ENCODE peak calls at places on chromosomes 3 and 15, in eight cellular contexts. V, D, F, P, N, M, H and K are unnamed samples.

GRCh38 chr3:148925841-148926240 is 60.7 kb downstream of the CPA3 start:
- DNase-seq in F (no peak), H (no peak), N (no peak), V (no peak), D (no peak), M (no peak), P (no peak), K (no peak)

GRCh38 chr15:40685376-40685775 is 9.6 kb upstream of the RAD51 start:
- DNase-seq in P (no peak), D (no peak), M (no peak), F (no peak), H (no peak), N (no peak), V (no peak), K (no peak)

GRCh38 chr3:184428561-184429175 is 48.8 kb downstream of the CHRD start:
- DNase-seq in N (no peak), D (peak), V (no peak), M (no peak), H (no peak), P (no peak), F (no peak), K (no peak)

GRCh38 chr3:172690936-172691335 is 19.9 kb downstream of the NCEH1 start:
- DNase-seq in P (no peak), N (no peak), F (no peak), M (no peak), D (no peak), H (no peak), V (no peak), K (no peak)

GRCh38 chr3:73449774-73450173 is 175.0 kb downstream of the PDZRN3 start:
- DNase-seq in M (no peak), N (no peak), V (no peak), D (no peak), F (no peak), H (no peak), P (no peak), K (no peak)

GRCh38 chr15:66594344-66594743 is 28.5 kb upstream of the LCTL start:
- DNase-seq in M (peak), H (no peak), N (no peak), D (no peak), F (no peak), P (no peak), V (no peak), K (no peak)

GRCh38 chr3:58164199-58164879 is 46.4 kb downstream of the DNASE1L3 start:
- DNase-seq in N (peak), H (no peak), F (peak), M (no peak), V (no peak), D (peak), P (no peak), K (no peak)

GRCh38 chr3:77086408-77086807 is 46.5 kb downstream of the ROBO2 start:
- DNase-seq in N (no peak), V (no peak), D (no peak), P (no peak), M (no peak), F (no peak), H (no peak), K (no peak)

GRCh38 chr15:75639191-75639708 is 774 bp downstream of the IMP3 start:
- DNase-seq in N (peak), D (no peak), V (no peak), M (peak), F (no peak), P (no peak), H (no peak), K (no peak)

GRCh38 chr3:66452247-66453040 is 48.4 kb downstream of the LRIG1 start:
- DNase-seq in M (no peak), H (no peak), V (no peak), F (peak), D (no peak), P (no peak), N (no peak), K (no peak)
- H3K27ac ChIP-seq in M (peak), H (no peak), V (peak), F (peak), D (peak), P (no peak), N (peak), K (no peak)

GRCh38 chr15:68658641-68659358 is 80.0 kb downstream of the CORO2B start:
- DNase-seq in D (peak), F (no peak), H (no peak), M (no peak), V (no peak), P (no peak), N (no peak), K (no peak)
- H3K4me3 ChIP-seq in D (no peak), F (no peak), H (no peak), M (no peak), V (no peak), P (no peak), N (no peak), K (no peak)

DNA sequence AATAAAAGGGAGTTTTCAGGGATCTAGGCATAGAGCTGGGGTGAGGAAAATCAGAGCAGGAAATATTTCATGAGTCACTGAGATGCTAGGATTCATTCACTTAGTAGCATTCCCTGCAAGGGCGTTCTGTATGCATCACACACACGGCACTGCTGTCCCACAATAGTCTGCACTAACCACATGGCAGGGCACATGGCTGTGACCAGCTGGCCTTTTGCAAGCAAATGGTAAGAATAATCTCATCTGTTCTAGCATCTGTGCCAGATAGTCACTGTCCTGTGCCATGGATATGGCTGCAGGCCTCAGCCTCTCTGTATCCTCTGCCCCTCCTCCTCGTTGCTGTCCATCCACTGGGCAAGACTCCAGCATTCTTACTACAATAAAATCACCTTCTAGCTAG is 37.8 kb downstream of the BOC start:
- DNase-seq in P (no peak), V (no peak), N (no peak), M (no peak), H (no peak), F (peak), D (peak), K (no peak)
- TF ChIP-seq POLR2AphosphoS5 in P (no peak), V (peak), N (no peak), M (no peak), H (no peak), F (no peak), D (peak), K (no peak)

DNA sequence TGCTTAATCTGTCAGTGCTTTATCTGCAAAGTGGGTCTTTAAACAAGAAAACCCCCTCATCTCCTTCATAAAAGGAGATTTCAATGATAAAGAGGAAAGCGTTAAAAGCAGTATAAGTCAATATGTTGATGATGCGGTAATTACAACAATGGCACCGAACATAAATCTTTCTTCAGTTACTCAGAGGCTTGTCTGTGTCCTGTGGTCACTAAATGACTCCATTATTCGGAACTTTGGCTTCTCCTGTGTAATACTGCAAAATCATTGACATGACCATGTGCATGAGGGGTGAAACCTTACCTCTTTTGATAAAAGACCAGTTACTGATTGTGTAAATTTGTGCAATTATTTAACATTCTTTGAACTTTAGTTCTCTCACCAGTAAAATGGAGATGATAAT is 4.8 kb upstream of the USP3 start:
- DNase-seq in D (no peak), F (no peak), M (no peak), P (no peak), N (no peak), H (no peak), V (no peak), K (no peak)
- H3K27ac ChIP-seq in D (no peak), F (no peak), M (no peak), P (no peak), N (no peak), H (no peak), V (peak), K (no peak)

GRCh38 chr15:78341057-78341763 is 1.1 kb downstream of the CRABP1 start:
- DNase-seq in V (no peak), N (no peak), F (no peak), D (no peak), P (peak), M (peak), H (no peak), K (no peak)
- H3K4me3 ChIP-seq in V (no peak), N (no peak), F (no peak), D (no peak), P (no peak), M (peak), H (no peak), K (peak)

DNA sequence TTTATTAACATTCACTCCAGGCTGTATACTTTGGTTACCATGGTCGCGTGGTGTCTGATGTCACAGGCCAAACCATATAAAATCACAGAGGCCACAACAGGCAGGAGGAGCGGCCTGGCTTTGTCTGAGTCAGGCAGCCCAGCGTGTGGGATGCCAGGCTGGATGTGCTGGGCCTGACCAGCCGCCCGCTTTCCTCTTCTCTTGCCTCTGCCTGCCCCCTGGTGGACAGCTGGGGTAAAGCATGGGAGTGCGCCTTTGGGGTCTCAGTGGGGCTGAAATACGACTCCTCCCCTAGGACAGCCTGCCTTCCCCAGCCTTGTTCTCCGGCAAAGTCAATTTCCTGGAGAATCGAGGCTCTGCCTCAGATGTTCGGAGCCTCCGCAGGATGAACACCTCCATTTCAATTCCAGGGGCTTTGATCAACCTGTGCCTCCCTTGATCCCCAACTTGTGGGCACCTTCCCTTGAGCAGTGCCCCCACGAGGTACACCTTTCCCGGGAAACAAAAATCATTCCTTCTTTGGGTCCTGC is 78.2 kb downstream of the CCNL1 start:
- DNase-seq in P (peak), H (peak), V (peak), N (peak), M (peak), F (peak), D (peak), K (no peak)
- TF ChIP-seq POLR2AphosphoS5 in P (no peak), H (no peak), V (peak), N (peak), M (no peak), F (no peak), D (peak), K (no peak)